ENCODE peak calls at places on chromosomes 2 and 18, in five cellular contexts. U is mesendoderm, W is trophoblast cell, Z is IMR-90, B is neuronal stem cell. D is an unnamed sample.

GRCh38 chr2:209471037-209471436 is 47.2 kb downstream of the MAP2 start:
- DNase-seq in B (no peak), W (no peak), Z (peak), U (no peak), D (no peak)

GRCh38 chr18:13568443-13569392 is 157.6 kb downstream of the FAM210A start:
- DNase-seq in W (no peak), Z (no peak), U (no peak), B (no peak), D (no peak)

GRCh38 chr18:490024-490366 is 10.5 kb downstream of the COLEC12 start:
- DNase-seq in Z (no peak), B (no peak), W (peak), U (peak), D (no peak)

GRCh38 chr2:171124512-171124911 is 36.2 kb downstream of the TLK1 start:
- DNase-seq in Z (no peak), W (no peak), U (no peak), B (no peak), D (no peak)

GRCh38 chr2:19883971-19884720 is 17.6 kb downstream of the TTC32 start:
- DNase-seq in U (no peak), W (no peak), Z (no peak), B (no peak), D (no peak)

GRCh38 chr18:56139792-56140254 is 498.6 kb downstream of the TXNL1 start:
- DNase-seq in Z (peak), B (no peak), U (no peak), W (no peak), D (peak)

GRCh38 chr18:36017232-36017631 is 44.8 kb downstream of the RMP24 start:
- DNase-seq in Z (no peak), W (no peak), U (no peak), B (no peak), D (no peak)

GRCh38 chr2:107772380-107772779 is 54.3 kb upstream of the RGPD4 start:
- DNase-seq in Z (no peak), U (no peak), W (peak), B (no peak), D (no peak)

GRCh38 chr2:23624378-23624777 is 239.4 kb downstream of the KLHL29 start:
- DNase-seq in U (peak), Z (no peak), W (peak), B (no peak), D (no peak)

GRCh38 chr2:143390185-143390584 is 261.0 kb downstream of the ARHGAP15 start:
- DNase-seq in Z (no peak), B (no peak), U (no peak), W (no peak), D (no peak)

GRCh38 chr2:191701696-191702095 is 23.8 kb downstream of the NABP1 start:
- DNase-seq in Z (no peak), U (no peak), B (no peak), W (no peak), D (no peak)

GRCh38 chr2:186780701-186781316 is 68.2 kb downstream of the ZSWIM2 start:
- DNase-seq in U (peak), B (peak), Z (peak), W (peak), D (no peak)

GRCh38 chr2:224689539-224689938 is 26.6 kb downstream of the CCDC195 start:
- DNase-seq in W (peak), U (no peak), B (no peak), Z (no peak), D (no peak)

GRCh38 chr2:12379143-12379542 is 337.6 kb upstream of the TRIB2 start:
- DNase-seq in W (no peak), Z (no peak), B (no peak), U (no peak), D (no peak)

GRCh38 chr2:238187618-238188548 is 15.6 kb downstream of the ILKAP start:
- DNase-seq in B (no peak), W (no peak), Z (no peak), U (no peak), D (no peak)

GRCh38 chr2:75622500-75622899 is 24.1 kb upstream of the MRPL19 start:
- DNase-seq in B (no peak), W (no peak), U (no peak), Z (no peak), D (no peak)

GRCh38 chr2:105328281-105329196 is 996 bp downstream of the TGFBRAP1 start:
- DNase-seq in U (peak), B (no peak), Z (peak), W (peak), D (peak)

GRCh38 chr2:10439185-10439879 is 8.8 kb downstream of the ODC1 start:
- DNase-seq in U (no peak), Z (no peak), W (no peak), B (no peak), D (no peak)

GRCh38 chr2:152682663-152683062 is 34.6 kb downstream of the PRPF40A start:
- DNase-seq in U (peak), W (no peak), B (no peak), Z (no peak), D (no peak)

DNA sequence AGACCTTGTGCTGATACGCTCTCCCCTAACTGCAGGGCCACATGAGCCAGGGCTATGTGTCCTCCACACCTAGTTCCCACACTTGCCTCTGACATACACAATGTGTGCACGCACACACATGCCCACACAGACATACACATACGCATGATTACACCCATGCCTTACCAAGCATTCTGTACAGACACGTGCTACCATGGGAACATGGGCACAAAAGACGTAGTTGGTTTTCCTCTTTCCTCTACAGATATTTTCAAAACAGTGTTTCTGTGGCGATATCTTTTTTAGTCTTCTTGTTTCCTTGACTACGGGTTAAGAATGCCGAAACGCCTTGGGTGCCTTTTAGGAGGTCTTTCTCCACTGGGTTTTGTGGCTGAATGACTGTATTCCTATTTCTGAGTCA is 75.5 kb upstream of the SPTBN1 start:
- DNase-seq in U (no peak), W (no peak), B (no peak), Z (no peak), D (no peak)
- H3K18ac ChIP-seq in U (no peak), W (no peak), B (no peak), Z (no peak), D (no peak)

DNA sequence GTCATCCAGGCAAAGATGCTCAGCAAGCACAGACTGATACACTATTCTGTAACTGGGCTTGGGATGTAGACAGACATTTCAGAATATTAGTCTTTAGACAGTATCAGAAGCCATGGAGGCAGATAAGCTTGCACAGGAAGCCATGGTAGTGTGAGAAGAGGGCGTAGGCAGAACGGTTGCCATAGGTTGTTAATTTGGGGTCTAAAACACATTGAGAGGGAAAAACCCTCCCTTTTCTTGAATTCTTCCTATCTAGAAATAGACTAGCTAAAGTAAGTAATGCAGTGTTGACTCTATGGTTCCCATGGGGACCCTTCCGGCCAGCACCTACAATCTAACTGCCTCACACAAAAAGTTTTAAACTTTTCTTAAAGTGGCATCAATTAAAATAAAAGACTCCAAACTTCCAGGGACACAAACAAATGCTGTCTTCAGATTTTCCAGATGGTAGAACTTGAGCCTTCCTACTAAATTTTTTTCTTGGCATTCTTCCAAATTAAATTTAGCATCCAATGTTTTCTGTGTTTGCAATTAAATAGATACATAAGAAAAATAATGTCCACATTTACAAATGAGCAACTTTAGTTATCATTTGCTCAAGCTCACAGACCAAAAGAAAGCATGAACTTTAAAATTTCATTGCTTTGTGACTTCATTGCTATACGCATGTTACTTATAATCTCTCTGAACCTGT is 1.9 kb downstream of the PRKRA start:
- DNase-seq in Z (no peak), W (no peak), B (no peak), U (no peak), D (no peak)
- H3K18ac ChIP-seq in Z (no peak), W (no peak), B (no peak), U (no peak), D (no peak)

GRCh38 chr18:48819276-48819675 is 131.5 kb downstream of the SMAD7 start:
- DNase-seq in B (no peak), Z (no peak), W (no peak), U (no peak), D (no peak)
- H3K18ac ChIP-seq in B (peak), Z (no peak), W (no peak), U (no peak), D (no peak)

DNA sequence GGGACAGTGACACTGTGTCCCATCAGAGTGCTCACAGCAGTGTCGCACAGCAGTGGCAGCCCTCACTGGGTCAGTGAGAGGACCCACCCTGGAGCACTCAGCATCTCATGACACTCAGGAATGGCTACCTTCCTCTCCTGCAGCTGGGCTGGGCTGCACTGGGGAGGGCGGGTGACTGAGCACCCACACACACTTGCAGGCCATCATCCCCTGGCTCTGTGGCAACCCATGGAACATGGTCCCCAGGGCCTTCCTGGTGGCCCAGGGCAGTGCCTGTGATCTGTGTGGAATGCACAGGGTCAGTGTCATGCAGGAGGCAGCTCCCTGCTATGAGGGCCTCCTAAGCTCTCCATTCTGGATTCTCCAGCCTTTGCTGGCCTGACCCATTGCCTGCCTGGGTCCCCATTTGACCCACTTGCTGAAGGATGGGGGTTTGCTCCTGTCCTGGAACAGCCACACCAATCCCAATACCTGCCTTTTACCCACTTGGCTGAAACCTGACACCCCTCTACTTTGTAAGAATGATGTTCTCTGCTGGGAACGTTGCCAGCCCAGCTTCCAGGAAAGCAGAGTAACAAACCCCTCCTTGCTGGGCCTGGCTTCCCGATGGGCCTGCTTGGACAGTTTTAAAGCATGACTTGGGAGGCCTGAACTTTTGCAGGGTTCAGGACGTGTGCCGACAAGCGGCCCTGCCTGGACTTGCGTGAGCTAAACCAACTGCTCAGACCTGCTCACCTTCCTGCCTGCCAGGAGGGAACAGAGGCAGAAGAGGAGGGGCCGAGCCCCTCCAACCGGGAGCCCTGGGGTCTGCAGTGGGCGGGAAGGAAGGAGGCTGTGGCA is 13.7 kb downstream of the HS6ST1 start:
- DNase-seq in W (peak), Z (peak), U (peak), B (no peak), D (peak)
- H3K18ac ChIP-seq in W (peak), Z (peak), U (no peak), B (peak), D (peak)

DNA sequence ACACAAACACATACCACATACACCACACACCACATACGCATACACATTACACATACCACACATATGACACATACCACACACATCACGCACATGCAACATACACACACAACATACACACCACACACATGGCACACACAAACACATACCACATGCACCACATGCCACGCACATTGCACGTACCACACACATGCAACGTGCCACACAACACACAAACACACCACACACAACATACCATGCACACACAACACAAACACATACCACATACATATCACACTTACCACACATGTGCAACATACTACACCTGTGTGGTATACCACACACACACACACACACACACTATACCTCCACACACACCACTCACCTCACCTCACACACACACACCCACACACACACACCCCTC is 15.0 kb downstream of the TMEM177 start:
- DNase-seq in W (no peak), U (no peak), Z (no peak), B (no peak), D (no peak)
- H3K18ac ChIP-seq in W (no peak), U (no peak), Z (no peak), B (peak), D (no peak)

GRCh38 chr2:121791801-121792221 is 36.4 kb downstream of the TSN start:
- DNase-seq in Z (no peak), U (no peak), W (no peak), B (no peak), D (no peak)
- H3K18ac ChIP-seq in Z (no peak), U (no peak), W (no peak), B (no peak), D (no peak)

DNA sequence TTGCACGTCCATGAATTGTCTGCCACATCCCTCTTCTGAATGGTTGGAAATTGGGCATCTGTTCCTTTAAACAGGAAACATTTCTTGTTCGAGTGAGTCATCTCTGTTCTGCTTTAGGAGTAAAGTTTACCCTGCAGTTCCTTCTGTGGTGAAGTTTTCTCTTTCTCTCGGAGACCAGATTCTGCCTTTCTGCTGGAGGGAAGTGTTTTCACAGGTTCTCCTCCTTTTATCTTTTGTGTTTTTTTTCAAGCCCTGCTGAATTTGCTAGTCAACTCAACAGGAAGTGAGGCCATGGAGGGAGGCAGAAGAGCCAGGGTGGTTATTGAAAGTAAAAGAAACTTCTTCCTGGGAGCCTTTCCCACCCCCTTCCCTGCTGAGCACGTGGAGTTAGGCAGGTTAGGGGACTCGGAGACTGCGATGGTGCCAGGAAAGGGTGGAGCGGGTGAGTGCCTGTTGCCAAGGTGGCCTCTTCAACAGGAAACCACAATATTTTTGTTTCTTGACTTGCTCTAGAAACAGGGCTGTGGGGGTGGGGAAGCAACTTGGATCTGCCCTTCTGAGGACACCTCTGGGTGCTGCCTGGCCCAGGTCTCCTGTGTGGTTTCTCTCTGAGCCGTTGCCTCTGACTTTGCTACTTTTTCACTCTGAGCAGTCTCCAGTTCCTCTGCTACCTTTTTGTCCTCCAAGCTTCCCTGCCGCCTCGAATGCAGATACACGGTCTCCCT is 2.2 kb upstream of the CASP8 start:
- DNase-seq in U (peak), W (peak), B (no peak), Z (peak), D (peak)
- H3K18ac ChIP-seq in U (peak), W (peak), B (peak), Z (peak), D (peak)

GRCh38 chr2:187851955-187852624 is 297.9 kb upstream of the TFPI start:
- DNase-seq in B (no peak), Z (no peak), W (no peak), U (no peak), D (no peak)
- H3K18ac ChIP-seq in B (no peak), Z (no peak), W (no peak), U (peak), D (no peak)

GRCh38 chr2:144522741-144523605 is 3.1 kb upstream of the ZEB2 start:
- DNase-seq in Z (no peak), W (no peak), U (peak), B (no peak), D (no peak)

GRCh38 chr2:144524190-144524957 is 4.5 kb upstream of the ZEB2 start:
- DNase-seq in W (no peak), Z (no peak), B (peak), U (peak), D (no peak)

GRCh38 chr2:144520718-144521487 is 984 bp upstream of the ZEB2 start:
- DNase-seq in Z (peak), W (no peak), U (no peak), B (no peak), D (peak)

GRCh38 chr2:144521702-144522101 is 1.8 kb upstream of the ZEB2 start:
- DNase-seq in W (no peak), Z (no peak), B (no peak), U (no peak), D (no peak)

GRCh38 chr2:144523606-144524131 is 3.8 kb upstream of the ZEB2 start:
- DNase-seq in U (peak), Z (no peak), B (no peak), W (no peak), D (peak)
- H3K18ac ChIP-seq in U (peak), Z (peak), B (peak), W (no peak), D (peak)

D was measured in mesenchymal stem cell.